ENCODE peak calls at places on chromosome 21, in four cellular contexts. A is K562, D is endothelial cell of umbilical vein, H is HepG2. W is an unnamed sample.

GRCh38 chr21:33856893-33857527 is 58.6 kb downstream of the ATP5PO start:
- DNase-seq in A (no peak), D (no peak), H (peak), W (no peak)

GRCh38 chr21:34223376-34223775 is 140.4 kb upstream of the KCNE2 start:
- DNase-seq in A (no peak), D (no peak), H (no peak), W (no peak)

GRCh38 chr21:41059871-41060270 is 108.1 kb upstream of the BACE2 start:
- DNase-seq in A (no peak), D (no peak), H (no peak), W (no peak)

GRCh38 chr21:20997308-20997632 is 939 bp upstream of the NCAM2 start:
- DNase-seq in A (no peak), D (no peak), H (no peak), W (no peak)

GRCh38 chr21:29181799-29182470 is 51.5 kb downstream of the MAP3K7CL start:
- DNase-seq in A (no peak), D (peak), H (peak), W (no peak)

GRCh38 chr21:35779690-35780570 is 280.4 kb downstream of the SETD4 start:
- DNase-seq in A (no peak), D (no peak), H (no peak), W (no peak)

GRCh38 chr21:36980280-36981048 is 14.0 kb upstream of the HLCS start:
- DNase-seq in A (no peak), D (peak), H (no peak), W (no peak)

GRCh38 chr21:41418393-41418792 is 7.6 kb upstream of the MX1 start:
- DNase-seq in A (no peak), D (no peak), H (no peak), W (no peak)

GRCh38 chr21:37508341-37508740 is 141.8 kb downstream of the DYRK1A start:
- DNase-seq in A (no peak), D (no peak), H (no peak), W (no peak)

GRCh38 chr21:25350056-25350455 is 257.2 kb downstream of the MRPL39 start:
- DNase-seq in A (peak), D (peak), H (no peak), W (no peak)

GRCh38 chr21:33586927-33587326 is 1.6 kb downstream of the DONSON start:
- DNase-seq in A (no peak), D (no peak), H (no peak), W (no peak)

GRCh38 chr21:29148535-29148934 is 18.1 kb downstream of the MAP3K7CL start:
- DNase-seq in A (no peak), D (no peak), H (no peak), W (no peak)

GRCh38 chr21:14916676-14917141 is 148.1 kb downstream of the NRIP1 start:
- DNase-seq in A (no peak), D (no peak), H (no peak), W (no peak)

GRCh38 chr21:14942801-14943490 is 121.9 kb downstream of the NRIP1 start:
- DNase-seq in A (no peak), D (no peak), H (peak), W (no peak)

GRCh38 chr21:36103434-36103833 is 31.4 kb upstream of the CBR3 start:
- DNase-seq in A (no peak), D (no peak), H (no peak), W (no peak)

GRCh38 chr21:30227633-30228404 is 11.9 kb upstream of the CLDN8 start:
- DNase-seq in A (no peak), D (no peak), H (no peak), W (no peak)

GRCh38 chr21:34075099-34075425 is 1.7 kb downstream of the MRPS6 start:
- DNase-seq in A (no peak), D (no peak), H (no peak), W (no peak)

GRCh38 chr21:27258756-27259429 is 292.0 kb upstream of the ADAMTS5 start:
- DNase-seq in A (no peak), D (no peak), H (no peak), W (no peak)

GRCh38 chr21:38352536-38353219 is 95.9 kb downstream of the KCNJ15 start:
- DNase-seq in A (peak), D (peak), H (peak), W (no peak)

GRCh38 chr21:21712761-21713558 is 714.8 kb downstream of the NCAM2 start:
- DNase-seq in A (no peak), D (peak), H (no peak), W (no peak)

GRCh38 chr21:36005018-36005417 is 55.3 kb downstream of the SETD4 start:
- DNase-seq in A (peak), D (no peak), H (no peak), W (no peak)

GRCh38 chr21:35484856-35485255 is 435.8 kb upstream of the RUNX1 start:
- DNase-seq in A (no peak), D (no peak), H (no peak), W (no peak)

GRCh38 chr21:39866093-39866492 is 1.1 kb upstream of the PCP4 start:
- DNase-seq in A (no peak), D (no peak), H (no peak), W (no peak)
- TF ChIP-seq MYC in A (no peak), D (no peak), H (no peak), W (no peak)

GRCh38 chr21:45853703-45854342 is 127.7 kb upstream of the COL6A1 start:
- DNase-seq in A (no peak), D (no peak), H (no peak), W (no peak)

GRCh38 chr21:45850181-45850580 is 131.4 kb upstream of the COL6A1 start:
- DNase-seq in A (no peak), D (no peak), H (no peak), W (no peak)

GRCh38 chr21:45855248-45855801 is 126.2 kb upstream of the COL6A1 start:
- DNase-seq in A (no peak), D (no peak), H (no peak), W (no peak)

GRCh38 chr21:45854702-45855247 is 126.8 kb upstream of the COL6A1 start:
- DNase-seq in A (no peak), D (no peak), H (no peak), W (no peak)

GRCh38 chr21:45852886-45853400 is 128.6 kb upstream of the COL6A1 start:
- DNase-seq in A (no peak), D (no peak), H (no peak), W (no peak)
- H3K9ac ChIP-seq in A (no peak), D (no peak), H (no peak), W (no peak)

GRCh38 chr21:44657635-44658183 is at the start of gene KRTAP12-3:
- DNase-seq in A (no peak), D (no peak), H (no peak), W (no peak)
- TF ChIP-seq MYC in A (no peak), D (no peak), H (no peak), W (no peak)

GRCh38 chr21:45078877-45079281 is 4.5 kb downstream of the ADARB1 start:
- DNase-seq in A (no peak), D (no peak), H (no peak), W (no peak)

GRCh38 chr21:45076245-45076661 is 1.9 kb downstream of the ADARB1 start:
- DNase-seq in A (no peak), D (no peak), H (peak), W (no peak)

GRCh38 chr21:45080232-45080631 is 5.9 kb downstream of the ADARB1 start:
- DNase-seq in A (no peak), D (no peak), H (no peak), W (no peak)

GRCh38 chr21:45079351-45079750 is 5.0 kb downstream of the ADARB1 start:
- DNase-seq in A (no peak), D (no peak), H (no peak), W (no peak)

DNA sequence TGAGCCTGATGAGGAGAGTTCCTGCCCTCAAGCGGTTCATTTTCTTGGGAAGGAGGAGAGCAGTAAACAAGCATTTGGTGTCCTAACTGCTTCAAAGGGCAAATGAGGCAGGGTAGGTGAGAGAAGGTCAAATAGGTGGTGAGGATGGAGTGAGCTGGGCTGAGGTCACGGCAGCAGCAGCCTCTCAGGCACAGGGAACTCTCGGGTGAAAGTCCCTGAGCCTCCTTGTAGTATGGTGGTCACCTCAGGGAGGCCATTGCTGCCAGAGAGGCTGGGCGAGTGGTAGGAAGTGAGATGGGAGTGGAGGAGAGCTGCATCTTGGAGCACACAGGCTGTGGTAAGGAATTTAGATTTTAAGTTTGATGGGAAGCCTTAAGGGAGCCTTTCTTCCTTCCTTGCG is 4.0 kb downstream of the ADARB1 start:
- DNase-seq in A (no peak), D (no peak), H (no peak), W (no peak)
- H3K9ac ChIP-seq in A (no peak), D (no peak), H (no peak), W (no peak)

DNA sequence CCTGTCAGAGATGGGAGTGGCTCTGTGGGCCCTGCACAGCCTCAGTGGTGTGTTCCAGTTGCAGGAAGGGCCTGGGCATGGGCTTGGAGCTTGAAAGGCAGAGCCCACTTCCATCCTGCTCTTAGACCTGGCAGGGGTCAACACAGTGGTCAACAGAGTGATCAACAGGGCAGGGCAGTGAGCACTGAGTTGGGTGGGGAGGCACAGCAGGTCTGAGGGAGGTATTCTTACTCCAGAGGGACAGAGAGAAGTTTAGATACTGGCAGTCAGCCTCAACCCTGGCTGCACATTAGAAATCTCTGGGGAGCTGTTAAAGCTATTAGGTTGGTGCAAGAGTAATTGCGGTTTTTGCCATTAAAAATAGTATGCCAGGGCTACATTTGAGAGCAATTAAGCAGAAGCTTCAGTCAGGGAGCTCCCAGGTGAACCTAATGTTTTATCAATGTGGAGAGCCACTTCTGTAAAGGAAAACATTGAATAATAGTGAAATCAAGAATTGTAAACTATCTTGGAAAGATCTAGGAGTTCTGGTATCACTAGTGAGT is 37.7 kb downstream of the SH3BGR start:
- DNase-seq in A (no peak), D (no peak), H (no peak), W (no peak)
- TF ChIP-seq MYC in A (no peak), D (no peak), H (no peak), W (no peak)

DNA sequence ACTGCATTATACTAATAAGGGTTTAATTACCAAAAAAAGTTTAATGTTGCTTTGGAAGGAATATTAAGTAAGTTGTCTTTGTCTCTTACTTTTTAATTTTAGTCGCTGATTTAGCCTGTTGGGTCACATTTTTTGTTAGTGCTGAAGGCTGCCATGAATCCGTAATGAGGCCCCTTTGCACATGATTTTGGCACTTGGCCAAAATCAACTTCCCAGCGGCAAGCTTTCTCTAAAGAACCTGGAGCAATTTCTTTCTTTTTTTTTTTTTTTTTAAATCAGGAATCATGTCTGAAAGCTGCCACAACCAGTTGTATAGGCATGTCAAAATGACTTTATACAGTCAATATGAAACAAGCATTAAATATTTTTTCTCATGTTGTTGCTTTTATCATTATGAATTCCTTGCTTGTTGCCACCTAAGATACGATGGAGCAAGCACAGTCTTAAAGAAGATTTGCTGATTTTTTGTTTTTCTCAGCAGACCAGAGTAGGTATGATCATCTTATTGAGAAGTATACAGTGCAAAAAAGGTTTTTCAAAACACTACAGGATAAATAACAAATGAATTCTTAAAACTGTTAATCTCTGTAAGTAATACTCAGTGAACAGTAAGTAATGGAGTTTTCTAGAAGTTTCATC is 690.4 kb downstream of the USP25 start:
- DNase-seq in A (no peak), D (peak), H (peak), W (no peak)
- H3K9ac ChIP-seq in A (no peak), D (peak), H (no peak), W (no peak)

GRCh38 chr21:42627527-42628289 is 25.7 kb upstream of the PDE9A start:
- DNase-seq in A (no peak), D (no peak), H (no peak), W (no peak)
- TF ChIP-seq MYC in A (no peak), D (no peak), H (no peak), W (no peak)

GRCh38 chr21:32256873-32257620 is 21.8 kb downstream of the MIS18A start:
- DNase-seq in A (no peak), D (peak), H (no peak), W (no peak)
- H3K9ac ChIP-seq in A (no peak), D (peak), H (no peak), W (no peak)